ENCODE peak calls at places on chromosomes 1 and 21, in four cellular contexts. G, A, C and T are unnamed samples.

GRCh38 chr21:43600642-43601397 is 58.5 kb downstream of the HSF2BP start:
- DNase-seq in G (no peak), A (no peak), C (no peak), T (no peak)

GRCh38 chr21:45590246-45590725 is 48.0 kb upstream of the SLC19A1 start:
- DNase-seq in G (no peak), A (peak), C (no peak), T (no peak)

GRCh38 chr1:9784508-9785133 is 39.1 kb downstream of the CLSTN1 start:
- DNase-seq in G (peak), A (peak), C (peak), T (peak)

GRCh38 chr1:7218210-7218832 is 433.1 kb downstream of the CAMTA1 start:
- DNase-seq in G (peak), A (peak), C (peak), T (no peak)

GRCh38 chr1:8903410-8903809 is 24.9 kb upstream of the ENO1 start:
- DNase-seq in G (no peak), A (peak), C (no peak), T (no peak)

GRCh38 chr21:27647921-27648320 is 681.0 kb upstream of the ADAMTS5 start:
- DNase-seq in G (no peak), A (no peak), C (no peak), T (no peak)

GRCh38 chr21:35284199-35284598 is 235.1 kb upstream of the RUNX1 start:
- DNase-seq in G (no peak), A (no peak), C (no peak), T (no peak)

GRCh38 chr1:34165422-34165921 is 442 bp upstream of the CSMD2 start:
- DNase-seq in G (no peak), A (no peak), C (no peak), T (no peak)

GRCh38 chr21:32624726-32625125 is 12.5 kb upstream of the CFAP298 start:
- DNase-seq in G (peak), A (peak), C (no peak), T (no peak)

GRCh38 chr1:228515200-228515834 is 28.1 kb downstream of the RNF187 start:
- DNase-seq in G (peak), A (peak), C (peak), T (no peak)

GRCh38 chr21:46056450-46056903 is 41.4 kb upstream of the COL6A2 start:
- DNase-seq in G (no peak), A (no peak), C (no peak), T (no peak)

GRCh38 chr1:217048104-217048707 is 325.0 kb upstream of the ESRRG start:
- DNase-seq in G (no peak), A (peak), C (no peak), T (no peak)

GRCh38 chr1:172630060-172630818 is 28.7 kb upstream of the FASLG start:
- DNase-seq in G (no peak), A (no peak), C (no peak), T (no peak)

GRCh38 chr1:66137235-66137634 is 344.5 kb downstream of the PDE4B start:
- DNase-seq in G (no peak), A (no peak), C (no peak), T (no peak)

GRCh38 chr21:40548134-40548533 is 298.8 kb downstream of the DSCAM start:
- DNase-seq in G (no peak), A (no peak), C (no peak), T (no peak)

GRCh38 chr1:89657886-89658285 is 25.0 kb downstream of the LRRC8C start:
- DNase-seq in G (no peak), A (no peak), C (no peak), T (no peak)

GRCh38 chr21:44285547-44285992 is at the start of gene AIRE:
- DNase-seq in G (no peak), A (no peak), C (no peak), T (no peak)

GRCh38 chr1:48026275-48026674 is 29.1 kb upstream of the TRABD2B start:
- DNase-seq in G (no peak), A (no peak), C (no peak), T (no peak)

GRCh38 chr1:222996307-222996983 is 146.6 kb downstream of the TLR5 start:
- DNase-seq in G (no peak), A (no peak), C (no peak), T (no peak)

GRCh38 chr1:29474845-29475244 is 238.5 kb downstream of the PTPRU start:
- DNase-seq in G (no peak), A (no peak), C (no peak), T (no peak)

GRCh38 chr1:183267646-183268431 is 81.8 kb downstream of the LAMC2 start:
- DNase-seq in G (no peak), A (no peak), C (no peak), T (no peak)

GRCh38 chr1:101592861-101593260 is 356.0 kb downstream of the S1PR1 start:
- DNase-seq in G (no peak), A (no peak), C (no peak), T (no peak)

GRCh38 chr1:195047778-195048177 is 1560.5 kb downstream of the KCNT2 start:
- DNase-seq in G (no peak), A (no peak), C (no peak), T (no peak)

GRCh38 chr21:43020771-43021170 is 46.4 kb downstream of the PKNOX1 start:
- DNase-seq in G (no peak), A (no peak), C (no peak), T (no peak)

GRCh38 chr1:150836129-150836773 is 28.2 kb upstream of the CTSK start:
- DNase-seq in G (no peak), A (no peak), C (no peak), T (no peak)

GRCh38 chr1:116465845-116466685 is 93.0 kb downstream of the ATP1A1 start:
- DNase-seq in G (no peak), A (no peak), C (peak), T (no peak)

GRCh38 chr1:185154912-185155513 is 1.7 kb downstream of the TRMT1L start:
- DNase-seq in G (no peak), A (peak), C (no peak), T (no peak)

GRCh38 chr1:204507317-204508105 is 8.7 kb upstream of the MDM4 start:
- DNase-seq in G (no peak), A (peak), C (peak), T (no peak)

GRCh38 chr1:212566522-212567479 is 41.8 kb upstream of the ATF3 start:
- DNase-seq in G (peak), A (peak), C (peak), T (peak)

GRCh38 chr1:1892763-1893120 is 1.9 kb upstream of the GNB1 start:
- DNase-seq in G (no peak), A (no peak), C (no peak), T (no peak)

GRCh38 chr1:11990303-11991032 is 10.2 kb downstream of the MFN2 start:
- DNase-seq in G (no peak), A (no peak), C (peak), T (peak)

GRCh38 chr21:34187935-34188334 is 114.6 kb downstream of the MRPS6 start:
- DNase-seq in G (no peak), A (no peak), C (no peak), T (no peak)

DNA sequence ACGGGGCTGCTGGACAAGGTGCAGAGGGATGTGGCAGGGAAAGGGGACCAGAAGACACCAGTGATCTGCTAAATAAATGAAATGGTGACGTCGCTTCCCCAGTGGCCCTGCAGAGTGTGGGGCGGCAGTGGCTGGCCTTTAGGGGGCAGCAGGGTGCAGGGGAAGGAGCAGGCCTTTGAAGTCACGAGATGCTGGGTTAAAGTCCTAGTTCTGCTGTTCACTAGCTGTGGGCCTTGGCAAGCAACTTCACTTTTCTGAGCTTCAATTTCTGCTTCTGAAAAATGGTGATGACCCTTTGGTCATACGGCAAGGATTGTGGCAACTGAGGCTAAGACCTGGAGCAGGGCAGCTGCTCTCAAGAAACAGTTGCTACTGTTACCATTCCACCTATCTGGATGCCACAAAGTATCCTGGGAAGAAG is 9.2 kb upstream of the GALE start:
- DNase-seq in G (peak), A (peak), C (peak), T (no peak)
- H3K27ac ChIP-seq in G (no peak), A (no peak), C (peak), T (no peak)

GRCh38 chr1:119266858-119267257 is 101.7 kb upstream of the HAO2 start:
- DNase-seq in G (no peak), A (no peak), C (no peak), T (no peak)
- TF ChIP-seq TCF7L2 in G (no peak), A (no peak), C (no peak), T (no peak)

DNA sequence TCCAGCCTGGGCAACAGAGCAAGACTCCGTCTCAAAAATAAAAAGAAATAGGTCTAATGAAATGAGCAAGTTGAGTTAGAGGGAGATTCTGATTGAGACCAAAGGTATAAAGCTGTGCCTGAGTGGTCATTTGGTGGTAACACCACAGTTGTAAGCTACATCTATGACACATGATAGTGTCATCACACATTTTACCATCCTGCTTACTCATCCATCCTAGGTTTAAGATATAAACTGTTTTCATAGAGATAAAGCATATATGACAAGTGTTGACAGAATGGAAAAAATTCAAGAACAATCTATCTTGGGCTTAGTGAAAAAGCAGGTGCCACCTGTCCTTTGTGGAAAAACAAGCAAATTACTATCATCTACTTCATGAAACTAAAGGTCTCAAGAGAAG is 7.1 kb upstream of the CFAP141 start:
- DNase-seq in G (no peak), A (no peak), C (no peak), T (no peak)
- H3K27ac ChIP-seq in G (no peak), A (no peak), C (no peak), T (no peak)

DNA sequence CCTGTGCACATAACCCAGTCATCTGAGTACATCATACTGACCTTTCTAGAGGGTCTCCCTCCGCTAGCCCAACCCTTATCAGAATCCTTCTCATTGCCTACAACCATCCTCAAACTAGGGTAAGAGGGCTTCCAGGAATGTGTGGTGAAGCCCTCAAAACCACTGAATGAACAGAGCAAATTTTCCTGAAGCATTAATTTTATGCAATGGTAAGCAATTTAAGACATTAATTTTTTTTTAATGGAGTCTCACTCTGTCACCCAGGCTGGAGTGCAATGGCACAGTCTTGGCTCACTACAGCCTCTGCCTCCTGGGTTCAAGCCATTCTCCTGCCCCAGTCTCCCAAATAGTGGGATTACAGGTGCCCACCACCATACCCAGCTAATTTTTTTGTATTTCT is 86.1 kb upstream of the ZNF281 start:
- DNase-seq in G (no peak), A (no peak), C (no peak), T (no peak)
- TF ChIP-seq TCF7L2 in G (no peak), A (no peak), C (no peak), T (no peak)

GRCh38 chr1:162535501-162535900 is 26.0 kb upstream of the UAP1 start:
- DNase-seq in G (no peak), A (no peak), C (no peak), T (no peak)

GRCh38 chr1:162541619-162542141 is 19.8 kb upstream of the UAP1 start:
- DNase-seq in G (peak), A (no peak), C (no peak), T (peak)

GRCh38 chr1:162536511-162536910 is 25.0 kb upstream of the UAP1 start:
- DNase-seq in G (no peak), A (no peak), C (no peak), T (no peak)

GRCh38 chr1:162537216-162537615 is 24.3 kb upstream of the UAP1 start:
- DNase-seq in G (no peak), A (no peak), C (no peak), T (no peak)

DNA sequence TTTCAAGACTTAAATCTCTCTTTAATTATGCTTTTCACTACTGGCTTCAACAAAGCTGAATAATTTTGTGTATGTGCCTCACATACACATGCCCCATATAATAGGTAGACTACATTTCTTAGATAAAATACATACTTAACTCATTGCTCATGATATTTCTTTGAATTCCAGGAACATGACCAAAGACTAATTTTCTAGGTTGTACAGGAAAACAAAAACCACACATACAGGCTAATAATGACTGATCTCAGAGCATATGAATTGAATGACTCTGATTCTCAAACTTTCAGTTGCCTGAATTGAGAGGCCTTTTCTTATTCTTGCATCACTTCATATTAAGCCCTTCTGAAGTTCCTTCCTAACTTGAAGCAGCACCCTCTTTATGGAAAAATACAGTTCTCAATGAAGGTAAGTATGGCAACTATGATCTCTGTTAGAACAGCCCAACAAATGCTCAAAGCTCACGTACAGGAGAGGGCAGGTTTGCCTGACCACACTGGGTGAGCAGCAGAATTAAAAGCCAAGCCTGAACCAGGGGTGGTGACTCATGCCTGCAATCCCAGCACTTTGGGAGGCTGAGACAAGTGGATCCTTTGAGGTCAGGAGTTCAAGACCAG is 22.6 kb upstream of the UAP1 start:
- DNase-seq in G (peak), A (peak), C (peak), T (peak)
- H3K27ac ChIP-seq in G (peak), A (peak), C (no peak), T (peak)

DNA sequence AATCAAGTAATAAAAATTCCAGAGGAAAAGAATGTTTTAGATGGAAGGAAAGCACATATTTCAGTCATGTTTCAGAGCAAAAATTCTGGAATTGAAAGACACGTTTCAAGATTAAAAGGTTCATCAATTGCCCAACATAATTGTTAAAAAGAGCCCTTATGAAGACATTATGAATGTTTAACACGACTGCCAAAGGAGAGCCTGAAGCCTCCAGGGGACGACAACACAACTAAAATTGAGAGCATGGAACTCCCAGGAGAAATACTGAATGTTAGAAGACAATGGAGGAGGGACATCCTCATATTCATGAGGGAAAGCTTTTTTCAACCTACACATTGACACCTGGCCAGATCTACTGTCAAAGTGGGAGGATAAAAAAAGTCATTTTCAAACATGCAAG is 16.0 kb downstream of the OR2T11 start:
- DNase-seq in G (peak), A (peak), C (peak), T (peak)
- TF ChIP-seq TCF7L2 in G (no peak), A (no peak), C (no peak), T (no peak)

GRCh38 chr1:210315529-210315928 is 13.2 kb upstream of the HHAT start:
- DNase-seq in G (no peak), A (no peak), C (no peak), T (no peak)
- H3K27ac ChIP-seq in G (no peak), A (no peak), C (no peak), T (no peak)

GRCh38 chr1:161374373-161374772 is 6.7 kb upstream of the CFAP126 start:
- DNase-seq in G (no peak), A (peak), C (peak), T (no peak)
- TF ChIP-seq TCF7L2 in G (no peak), A (no peak), C (no peak), T (no peak)